ENCODE peak calls at places on chromosomes 13 and 19, in five cellular contexts. Z is heart left ventricle, N is testis, K is lower leg skin, P is right lobe of liver. T is an unnamed sample.

GRCh38 chr19:46294475-46294874 is 2.4 kb upstream of the HIF3A start:
- DNase-seq in K (no peak), N (no peak), P (no peak), Z (no peak), T (no peak)

GRCh38 chr19:43782689-43783231 is 2.0 kb upstream of the KCNN4 start:
- DNase-seq in N (no peak), K (peak; percentile 65), P (no peak), Z (no peak), T (no peak)

GRCh38 chr13:30033681-30034447 is 183.4 kb upstream of the UBL3 start:
- DNase-seq in K (no peak), N (no peak), Z (no peak), P (no peak), T (peak; percentile 58)

GRCh38 chr13:98285852-98286594 is 109.0 kb upstream of the RNF113B start:
- DNase-seq in Z (no peak), P (no peak), K (no peak), N (no peak), T (no peak)

GRCh38 chr19:55660404-55660803 is 5.6 kb downstream of the U2AF2 start:
- DNase-seq in K (no peak), P (no peak), N (no peak), Z (no peak), T (no peak)

GRCh38 chr19:30799854-30800755 is 427.9 kb downstream of the ZNF536 start:
- DNase-seq in Z (peak; percentile 54), K (peak; percentile 33), N (peak; percentile 75), P (no peak), T (peak; percentile 12)

GRCh38 chr13:52852444-52852843 is 4.0 kb upstream of the PCDH8 start:
- DNase-seq in N (no peak), K (no peak), Z (no peak), P (no peak), T (no peak)

GRCh38 chr19:45523642-45524256 is 16.5 kb downstream of the VASP start:
- DNase-seq in K (peak; percentile 82), N (peak; percentile 90), Z (peak; percentile 77), P (peak; percentile 80), T (peak; percentile 83)

GRCh38 chr19:58229255-58229639 is 533 bp downstream of the ZNF544 start:
- DNase-seq in P (no peak), Z (peak; percentile 41), K (no peak), N (peak; percentile 34), T (peak; percentile 43)

GRCh38 chr13:20461481-20461859 is 64.2 kb downstream of the CRYL1 start:
- DNase-seq in N (no peak), K (no peak), Z (no peak), P (no peak), T (peak; percentile 35)

GRCh38 chr19:7832781-7833180 is 2.8 kb downstream of the EVI5L start:
- DNase-seq in N (no peak), Z (no peak), P (no peak), K (no peak), T (no peak)

GRCh38 chr19:11693505-11694499 is 44.9 kb downstream of the ZNF823 start:
- DNase-seq in N (no peak), P (no peak), Z (no peak), K (no peak), T (peak; percentile 61)

GRCh38 chr19:7267792-7268736 is 26.1 kb downstream of the INSR start:
- DNase-seq in K (no peak), Z (no peak), N (no peak), P (no peak), T (peak; percentile 93)

GRCh38 chr13:98293570-98294142 is 116.6 kb upstream of the RNF113B start:
- DNase-seq in Z (no peak), P (no peak), K (no peak), N (no peak), T (no peak)

GRCh38 chr13:102317593-102317992 is 84.3 kb downstream of the FGF14 start:
- DNase-seq in Z (peak; percentile 90), N (peak; percentile 71), K (peak; percentile 46), P (peak; percentile 87), T (no peak)

GRCh38 chr19:57559008-57559403 is 657 bp downstream of the ZNF550 start:
- DNase-seq in Z (peak; percentile 42), K (no peak), N (peak; percentile 31), P (no peak), T (peak; percentile 52)

GRCh38 chr19:46990998-46991676 is 28.5 kb upstream of the NPAS1 start:
- DNase-seq in Z (peak; percentile 88), N (peak; percentile 91), K (peak; percentile 80), P (peak; percentile 86), T (peak; percentile 84)

GRCh38 chr19:45250832-45251451 is at the start of gene MARK4:
- DNase-seq in N (peak; percentile 57), P (peak; percentile 66), Z (peak; percentile 62), K (no peak), T (peak; percentile 58)

GRCh38 chr13:112861876-112862615 is 107.0 kb upstream of the MCF2L start:
- DNase-seq in K (no peak), N (no peak), P (no peak), Z (no peak), T (no peak)

GRCh38 chr13:105127732-105128131 is 1407.7 kb downstream of the EFNB2 start:
- DNase-seq in Z (no peak), K (no peak), P (no peak), N (no peak), T (no peak)

GRCh38 chr13:47875206-47875605 is 125.9 kb downstream of the SUCLA2 start:
- DNase-seq in Z (no peak), K (no peak), P (no peak), N (no peak), T (peak; percentile 40)

GRCh38 chr13:99969934-99970760 is 1.4 kb downstream of the ZIC5 start:
- DNase-seq in Z (no peak), K (no peak), P (no peak), N (no peak), T (peak; percentile 81)

GRCh38 chr19:37074819-37075362 is 3.3 kb upstream of the ZNF420 start:
- DNase-seq in N (no peak), Z (no peak), K (no peak), P (no peak), T (no peak)

GRCh38 chr13:111202745-111203144 is 87.6 kb downstream of the ARHGEF7 start:
- DNase-seq in K (no peak), N (peak; percentile 61), Z (no peak), P (no peak), T (peak; percentile 54)
- TF ChIP-seq POLR2A in K (no peak), N (no peak), Z (peak; percentile 24), P (no peak), T (no peak)

GRCh38 chr19:18995804-18996241 is 37.5 kb downstream of the SUGP2 start:
- DNase-seq in Z (peak; percentile 78), K (no peak), P (no peak), N (peak; percentile 70), T (peak; percentile 72)
- TF ChIP-seq CTCF in Z (peak; percentile 32), K (no peak), P (peak; percentile 41), N (no peak), T (peak; percentile 65)

DNA sequence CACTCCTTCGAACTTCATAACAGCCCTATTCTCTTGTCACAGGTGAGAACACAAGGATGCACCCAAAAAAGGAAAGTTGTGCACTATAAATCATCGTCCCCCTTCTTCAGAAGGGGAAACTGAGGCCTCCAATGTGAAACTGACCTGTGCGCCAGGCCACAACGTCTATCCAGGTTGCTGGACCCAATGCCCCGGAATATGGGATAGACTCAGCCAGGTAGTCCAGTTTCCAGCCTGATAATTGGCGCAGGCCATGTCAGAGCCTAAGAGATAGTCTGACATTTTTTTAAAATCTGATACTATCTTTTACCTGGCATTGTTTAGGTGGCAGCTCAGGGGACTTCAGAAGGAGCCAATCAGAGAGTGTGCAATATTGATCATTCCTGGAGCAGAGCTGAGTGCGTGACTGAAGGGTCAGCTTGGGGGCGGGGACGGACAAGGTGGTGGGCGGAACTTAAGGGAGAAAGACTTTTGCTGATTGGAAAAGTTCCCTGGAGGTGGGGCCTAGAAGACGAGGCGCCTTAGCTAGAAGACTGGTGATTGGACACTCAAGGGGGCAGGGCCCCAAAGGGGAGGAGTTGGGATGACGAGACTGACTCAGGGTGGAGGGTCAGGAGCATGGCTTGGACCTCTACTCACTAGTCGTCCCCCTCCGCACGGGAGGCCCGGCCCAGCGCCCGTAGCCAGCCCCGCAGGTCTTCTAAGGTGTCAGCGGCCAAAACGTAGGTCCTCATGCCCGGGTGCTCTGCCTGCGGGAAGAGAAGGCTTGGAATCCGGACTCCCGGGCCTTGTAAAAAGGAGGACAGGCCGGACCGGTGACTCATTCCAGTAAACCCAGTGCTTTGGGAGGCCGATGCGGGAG is 8.5 kb downstream of the PLEKHA4 start:
- DNase-seq in P (peak; percentile 68), N (peak; percentile 64), K (no peak), Z (no peak), T (peak; percentile 29)
- H3K4me3 ChIP-seq in P (peak overlapping the region; percentile 60), N (peak overlapping the region; percentile 29), K (no peak overlapping the region), Z (no peak overlapping the region), T (no peak overlapping the region)

GRCh38 chr19:35345671-35346111 is 2.0 kb upstream of the FFAR1 start:
- DNase-seq in P (peak; percentile 35), Z (no peak), N (peak; percentile 4), K (no peak), T (no peak)

GRCh38 chr19:35347171-35347929 is at the start of gene FFAR1:
- DNase-seq in N (no peak), Z (no peak), K (no peak), P (peak; percentile 44), T (peak; percentile 80)

GRCh38 chr19:35347930-35348298 is 212 bp downstream of the FFAR1 start:
- DNase-seq in K (no peak), P (peak; percentile 25), N (no peak), Z (no peak), T (no peak)

GRCh38 chr19:35344511-35345031 is 3.1 kb upstream of the FFAR1 start:
- DNase-seq in Z (no peak), K (no peak), N (peak; percentile 3), P (peak; percentile 32), T (no peak)

GRCh38 chr19:35346193-35347052 is 1.3 kb upstream of the FFAR1 start:
- DNase-seq in Z (no peak), P (peak; percentile 46), N (no peak), K (no peak), T (no peak)
- TF ChIP-seq POLR2A in Z (no peak), P (no peak), N (no peak), K (no peak), T (no peak)

GRCh38 chr13:111184685-111185401 is 69.7 kb downstream of the ARHGEF7 start:
- DNase-seq in K (no peak), N (no peak), P (no peak), Z (peak; percentile 76), T (peak; percentile 83)
- TF ChIP-seq CTCF in K (no peak), N (no peak), P (no peak), Z (no peak), T (no peak)

GRCh38 chr19:16836906-16837362 is 7.7 kb downstream of the SIN3B start:
- DNase-seq in P (no peak), N (peak; percentile 61), K (no peak), Z (no peak), T (no peak)
- H3K4me3 ChIP-seq in P (no peak overlapping the region), N (no peak overlapping the region), K (no peak overlapping the region), Z (no peak overlapping the region), T (no peak overlapping the region)

DNA sequence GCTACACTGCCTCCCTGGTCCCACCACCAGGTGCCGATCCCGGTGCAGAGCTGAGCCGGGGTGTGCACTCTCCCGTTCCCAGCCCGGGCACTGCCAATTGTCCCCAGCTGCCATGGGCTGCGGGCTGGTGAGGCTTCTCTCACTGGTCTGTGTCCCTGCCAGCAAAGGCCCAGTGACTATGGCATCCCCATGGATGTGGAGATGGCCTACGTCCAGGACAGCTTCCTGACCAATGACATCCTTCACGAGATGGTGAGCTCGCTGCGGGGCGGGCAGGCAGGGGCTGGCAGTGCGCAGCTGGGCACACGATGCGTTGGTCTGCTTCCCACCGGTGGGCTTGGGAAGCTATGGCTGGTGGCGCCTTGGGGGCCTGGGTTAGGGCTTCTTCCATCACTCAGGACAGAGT is 14.6 kb downstream of the MPND start:
- DNase-seq in Z (no peak), N (no peak), P (peak; percentile 49), K (no peak), T (no peak)
- TF ChIP-seq POLR2A in Z (no peak), N (no peak), P (no peak), K (no peak), T (no peak)

T was measured in NB4.